ENCODE peak calls at places on chromosomes 11 and 22, in six cellular contexts. M, D, P, L, C and N are unnamed samples.

GRCh38 chr11:93039841-93040240 is 70.4 kb downstream of the MTNR1B start:
- DNase-seq in M (no peak), D (no peak), P (no peak), L (no peak), C (no peak), N (no peak)

GRCh38 chr11:76610871-76611475 is 59.6 kb downstream of the LRRC32 start:
- DNase-seq in M (no peak), D (no peak), P (no peak), L (no peak), C (no peak), N (no peak)

GRCh38 chr11:76627541-76628082 is 42.9 kb downstream of the LRRC32 start:
- DNase-seq in M (no peak), D (no peak), P (no peak), L (no peak), C (no peak), N (no peak)

GRCh38 chr11:70525466-70525865 is 127.1 kb downstream of the CTTN start:
- DNase-seq in M (no peak), D (no peak), P (no peak), L (no peak), C (no peak), N (no peak)

GRCh38 chr11:12692238-12693074 is 18.2 kb downstream of the TEAD1 start:
- DNase-seq in M (peak), D (peak), P (no peak), L (peak), C (no peak), N (peak)

GRCh38 chr22:49749227-49749626 is 78.4 kb downstream of the BRD1 start:
- DNase-seq in M (no peak), D (no peak), P (no peak), L (no peak), C (no peak), N (no peak)

GRCh38 chr22:38129021-38129420 is 18.5 kb upstream of the BAIAP2L2 start:
- DNase-seq in M (no peak), D (no peak), P (no peak), L (no peak), C (no peak), N (no peak)

GRCh38 chr11:27485930-27486773 is 13.6 kb upstream of the LGR4 start:
- DNase-seq in M (peak), D (peak), P (no peak), L (peak), C (no peak), N (peak)

GRCh38 chr22:49517211-49517610 is 310.5 kb downstream of the BRD1 start:
- DNase-seq in M (no peak), D (no peak), P (no peak), L (no peak), C (no peak), N (no peak)

GRCh38 chr11:72338266-72338665 is 94.3 kb upstream of the PHOX2A start:
- DNase-seq in M (no peak), D (no peak), P (no peak), L (no peak), C (no peak), N (no peak)

GRCh38 chr11:115201121-115201792 is 303.0 kb downstream of the CADM1 start:
- DNase-seq in M (no peak), D (no peak), P (no peak), L (no peak), C (no peak), N (no peak)

GRCh38 chr11:6544921-6545850 is 48.1 kb downstream of the DNHD1 start:
- DNase-seq in M (no peak), D (no peak), P (no peak), L (no peak), C (no peak), N (no peak)

GRCh38 chr22:19674129-19674928 is 40.0 kb upstream of the SEPTIN5 start:
- DNase-seq in M (no peak), D (no peak), P (no peak), L (no peak), C (no peak), N (no peak)
- TF ChIP-seq JUND in M (no peak), D (no peak), P (no peak), L (no peak), C (no peak), N (no peak)

GRCh38 chr11:86624366-86624765 is 48.0 kb downstream of the ME3 start:
- DNase-seq in M (no peak), D (no peak), P (no peak), L (no peak), C (no peak), N (no peak)

GRCh38 chr11:86625544-86625943 is 46.9 kb downstream of the ME3 start:
- DNase-seq in M (no peak), D (no peak), P (no peak), L (no peak), C (no peak), N (no peak)

GRCh38 chr11:86625981-86626380 is 46.4 kb downstream of the ME3 start:
- DNase-seq in M (no peak), D (no peak), P (no peak), L (no peak), C (no peak), N (no peak)

GRCh38 chr11:86629070-86629706 is 43.2 kb downstream of the ME3 start:
- DNase-seq in M (no peak), D (no peak), P (no peak), L (no peak), C (no peak), N (no peak)

DNA sequence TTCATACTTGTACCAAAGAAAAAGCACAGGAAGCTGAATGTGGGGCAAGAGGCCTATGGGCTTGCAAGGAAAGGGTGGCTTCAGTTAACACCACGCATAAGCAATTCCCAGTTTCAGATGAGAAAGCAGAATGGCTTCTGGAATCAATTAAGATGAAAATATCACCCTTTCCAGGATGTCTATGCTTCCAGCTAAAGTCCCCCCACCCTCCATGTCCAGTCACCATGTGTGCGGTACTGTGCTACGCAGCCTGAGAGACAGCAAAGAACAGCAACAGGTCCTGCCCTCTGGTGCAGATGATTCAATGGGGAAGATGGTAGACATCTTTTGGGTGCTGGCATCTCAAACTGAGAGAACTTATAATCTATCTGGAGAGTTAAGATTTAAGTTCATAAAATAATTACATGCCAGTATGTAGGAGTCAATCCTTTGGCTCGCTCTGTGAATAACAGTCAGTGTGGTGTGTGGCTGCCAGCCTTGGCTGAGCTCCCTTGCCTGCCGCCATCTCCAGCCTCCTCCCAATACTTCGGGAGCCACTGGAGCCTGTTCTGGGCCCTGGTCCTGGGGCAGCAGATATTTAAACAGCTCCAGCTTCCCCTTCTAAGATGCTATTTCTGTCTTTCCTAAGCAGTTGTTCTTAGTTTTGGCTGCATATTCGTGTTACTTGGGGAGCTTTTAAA is 44.5 kb downstream of the ME3 start:
- DNase-seq in M (no peak), D (no peak), P (no peak), L (no peak), C (no peak), N (no peak)
- TF ChIP-seq JUND in M (no peak), D (no peak), P (no peak), L (no peak), C (no peak), N (no peak)

GRCh38 chr22:44943701-44944324 is 66.0 kb downstream of the PHF21B start:
- DNase-seq in M (no peak), D (no peak), P (no peak), L (no peak), C (no peak), N (no peak)
- TF ChIP-seq JUND in M (no peak), D (no peak), P (no peak), L (no peak), C (no peak), N (no peak)

GRCh38 chr11:133951484-133952198 is 5.1 kb downstream of the IGSF9B start:
- DNase-seq in M (no peak), D (no peak), P (no peak), L (no peak), C (no peak), N (peak)
- TF ChIP-seq JUND in M (no peak), D (no peak), P (no peak), L (no peak), C (no peak), N (no peak)

DNA sequence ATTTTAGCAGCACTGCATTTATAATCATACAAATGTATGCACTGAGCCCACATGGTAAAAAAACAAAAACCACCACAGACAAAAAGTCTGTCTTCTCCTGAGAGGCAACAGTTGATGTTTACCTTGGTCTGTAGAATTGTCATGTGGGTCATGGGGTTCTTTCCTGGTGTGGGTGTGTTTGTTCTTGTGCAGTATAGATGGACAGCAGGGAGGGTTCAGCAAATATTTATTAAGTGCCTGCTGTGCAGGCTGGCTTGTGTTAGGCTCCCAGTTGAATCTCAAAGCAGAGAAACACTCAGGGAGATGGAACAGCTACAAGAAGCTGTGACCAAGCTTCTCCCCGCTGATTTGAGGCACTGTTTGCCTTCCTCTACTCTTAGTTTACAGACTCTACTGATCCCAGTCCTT is 82.2 kb downstream of the PISD start:
- DNase-seq in M (no peak), D (no peak), P (no peak), L (peak), C (no peak), N (peak)
- TF ChIP-seq JUND in M (no peak), D (no peak), P (no peak), L (no peak), C (no peak), N (peak)

GRCh38 chr11:35662649-35663407 is at the start of gene TRIM44:
- DNase-seq in M (peak), D (peak), P (peak), L (peak), C (peak), N (peak)
- TF ChIP-seq JUND in M (peak), D (no peak), P (no peak), L (peak), C (no peak), N (no peak)